ENCODE peak calls at places on chromosomes 2 and 18, in five cellular contexts. P is SK-N-SH, V is mammary epithelial cell, Q is fibroblast of lung, W is colonic mucosa. G is an unnamed sample.

GRCh38 chr2:199485732-199486335 is 28.1 kb upstream of the SATB2 start:
- DNase-seq in Q (peak), P (no peak), W (peak), V (peak), G (peak)

GRCh38 chr2:20590704-20591515 is 60.0 kb downstream of the HS1BP3 start:
- DNase-seq in P (peak), Q (peak), V (no peak), W (no peak), G (no peak)

GRCh38 chr2:157792345-157793052 is 83.6 kb downstream of the ACVR1 start:
- DNase-seq in P (no peak), W (no peak), Q (peak), V (no peak), G (peak)

GRCh38 chr2:189526936-189527654 is 53.5 kb downstream of the SLC40A1 start:
- DNase-seq in Q (no peak), W (no peak), V (no peak), P (no peak), G (no peak)

GRCh38 chr2:150977296-150977695 is 284.4 kb downstream of the RBM43 start:
- DNase-seq in Q (no peak), W (no peak), V (no peak), P (no peak), G (no peak)

GRCh38 chr2:128427356-128427755 is 108.7 kb upstream of the HS6ST1 start:
- DNase-seq in Q (no peak), V (no peak), W (no peak), P (no peak), G (no peak)

GRCh38 chr2:68912732-68913131 is 40.0 kb downstream of the GKN2 start:
- DNase-seq in W (no peak), V (no peak), Q (no peak), P (no peak), G (no peak)

GRCh38 chr2:204664708-204665121 is 119.4 kb downstream of the PARD3B start:
- DNase-seq in Q (peak), P (no peak), V (peak), W (no peak), G (peak)

GRCh38 chr2:1886405-1886992 is 142.2 kb upstream of the PXDN start:
- DNase-seq in Q (peak), V (peak), P (peak), W (peak), G (peak)

GRCh38 chr2:159076233-159076632 is 107.8 kb downstream of the TANC1 start:
- DNase-seq in W (no peak), Q (peak), V (no peak), P (no peak), G (peak)

GRCh38 chr18:46134920-46135675 is 30.9 kb downstream of the HAUS1 start:
- DNase-seq in V (no peak), P (no peak), Q (no peak), W (no peak), G (no peak)

GRCh38 chr2:220104871-220105351 is 477.5 kb downstream of the SLC4A3 start:
- DNase-seq in V (peak), Q (peak), P (peak), W (no peak), G (peak)

GRCh38 chr2:70712916-70713315 is 55.1 kb downstream of the ADD2 start:
- DNase-seq in V (no peak), W (no peak), P (no peak), Q (no peak), G (no peak)

GRCh38 chr2:46462936-46463335 is 16.4 kb upstream of the TMEM247 start:
- DNase-seq in P (no peak), W (no peak), Q (peak), V (no peak), G (peak)

GRCh38 chr2:168397629-168398028 is 58.4 kb upstream of the CERS6 start:
- DNase-seq in Q (no peak), V (peak), P (no peak), W (no peak), G (no peak)

GRCh38 chr2:213232649-213233437 is 51.4 kb upstream of the SPAG16 start:
- DNase-seq in V (no peak), P (no peak), Q (no peak), W (no peak), G (peak)

DNA sequence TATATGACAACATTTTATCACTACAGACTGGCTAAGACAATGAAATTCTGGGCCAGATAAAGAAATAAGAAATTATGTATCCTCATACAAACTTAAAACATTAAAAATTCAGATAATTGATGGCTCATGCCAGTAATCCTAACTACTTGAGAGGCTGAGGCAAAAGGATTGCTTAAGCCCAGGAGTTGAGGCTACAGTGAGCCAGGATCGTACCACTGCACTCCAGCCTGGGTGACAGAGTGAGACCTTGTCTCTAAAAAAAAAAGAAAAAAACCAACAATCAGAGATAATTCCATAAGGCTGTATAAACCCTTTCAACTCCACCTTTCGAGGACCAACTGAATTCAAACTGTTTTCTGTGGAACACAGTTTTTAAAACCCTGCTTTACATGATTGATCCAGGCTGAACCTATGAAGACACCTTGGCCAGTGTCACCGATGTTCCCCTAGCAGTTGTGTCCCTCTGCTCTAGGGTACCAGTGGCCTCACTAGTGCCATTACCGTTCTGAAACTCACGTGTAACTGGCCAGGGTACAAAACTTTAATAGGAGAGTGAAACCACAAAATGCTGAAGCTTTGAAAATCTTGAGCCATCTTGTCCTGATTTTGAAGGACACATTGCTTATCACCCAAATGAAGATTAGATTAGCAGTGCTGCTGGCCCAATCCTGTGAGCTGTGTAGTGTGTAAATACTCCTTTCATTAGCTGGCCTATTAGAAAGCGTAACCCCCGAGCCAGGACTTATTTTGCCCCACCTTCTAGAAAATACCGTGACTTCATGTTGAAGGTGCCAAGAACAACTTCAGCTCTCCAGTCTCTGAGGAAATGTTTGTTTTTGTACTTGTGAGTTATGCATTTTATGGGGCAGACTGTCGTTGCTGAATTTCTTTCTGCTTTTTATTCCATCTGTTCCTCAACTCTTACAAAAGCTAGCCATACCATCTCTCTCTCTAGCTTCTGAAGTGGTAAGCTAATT is 148.0 kb upstream of the MAP3K20 start:
- DNase-seq in Q (peak), V (no peak), P (no peak), W (no peak), G (peak)
- H3K9ac ChIP-seq in Q (no peak), V (no peak), P (no peak), W (no peak), G (no peak)

DNA sequence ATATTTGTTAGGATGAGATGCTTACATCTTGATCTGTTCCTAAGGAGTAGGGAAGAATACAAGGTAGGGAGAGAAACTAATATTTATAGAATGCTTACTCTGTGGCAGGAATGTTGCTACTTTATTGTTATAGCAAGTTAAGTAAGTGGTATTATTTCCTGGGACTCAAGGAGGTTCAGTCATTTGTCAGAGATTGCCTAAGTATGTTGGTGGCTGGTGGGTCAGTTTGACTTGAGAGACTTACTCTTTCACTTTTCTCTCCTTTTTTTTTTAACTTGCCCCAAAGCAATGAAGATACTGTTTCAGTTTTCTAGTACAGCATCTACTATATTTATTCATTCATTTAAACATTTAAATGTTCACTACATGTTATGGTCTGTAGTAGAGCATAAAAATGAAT is 209.2 kb upstream of the STON1 start:
- DNase-seq in P (no peak), V (peak), Q (no peak), W (no peak), G (peak)
- H3K4me3 ChIP-seq in P (no peak), V (no peak), Q (no peak), W (no peak), G (no peak)

DNA sequence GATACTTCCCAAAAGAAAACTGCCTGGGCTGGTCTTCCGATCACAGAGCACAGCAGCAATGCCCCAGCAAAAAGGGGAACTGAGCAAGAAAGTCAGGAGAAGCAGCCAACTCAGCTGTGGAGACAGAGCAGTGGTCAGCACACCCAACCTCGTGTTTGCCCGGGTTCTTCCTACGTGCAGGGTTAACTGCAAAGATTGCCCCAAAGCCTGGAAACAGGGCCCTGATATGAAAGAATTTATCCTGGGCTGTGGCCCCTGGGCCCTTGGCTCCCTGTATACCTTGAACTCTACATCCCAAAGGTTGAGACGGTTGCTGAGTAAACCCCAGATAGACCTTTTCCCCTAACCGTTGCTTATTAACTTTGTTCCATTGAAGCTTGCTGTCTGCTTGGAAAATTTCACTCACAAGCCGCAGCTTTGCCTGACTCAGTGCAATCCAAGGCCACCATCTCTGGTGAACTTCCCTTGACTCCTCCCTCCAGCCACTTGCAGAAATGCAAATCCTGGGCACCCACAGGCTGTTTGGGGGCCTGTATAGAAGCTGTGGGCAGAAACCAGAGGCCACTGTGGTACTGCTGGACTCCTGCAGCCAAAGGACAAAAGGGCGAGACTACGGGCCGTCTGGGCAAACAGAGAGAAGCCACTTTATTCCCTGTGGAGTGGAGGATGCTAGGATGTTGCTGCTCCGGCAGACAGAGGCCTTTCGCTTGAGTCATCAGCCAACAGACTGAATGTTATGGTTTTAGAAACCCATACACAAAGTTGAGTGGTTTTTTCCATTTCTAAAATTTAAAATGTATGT is 18.2 kb downstream of the NRP2 start:
- DNase-seq in P (no peak), Q (peak), V (peak), W (no peak), G (peak)
- H3K9ac ChIP-seq in P (peak), Q (no peak), V (no peak), W (no peak), G (peak)

GRCh38 chr18:23981369-23981768 is 33.2 kb upstream of the TTC39C start:
- DNase-seq in V (no peak), P (no peak), Q (no peak), W (no peak), G (no peak)
- H3K4me3 ChIP-seq in V (no peak), P (no peak), Q (no peak), W (no peak), G (peak)

GRCh38 chr18:65725421-65726050 is 25.3 kb upstream of the CDH7 start:
- DNase-seq in Q (no peak), W (peak), V (no peak), P (peak), G (no peak)
- H3K9ac ChIP-seq in Q (no peak), W (no peak), V (no peak), P (no peak), G (no peak)

GRCh38 chr2:39737661-39738060 is 41.4 kb downstream of the THUMPD2 start:
- DNase-seq in P (no peak), W (no peak), V (peak), Q (peak), G (peak)
- H3K4me3 ChIP-seq in P (peak), W (no peak), V (no peak), Q (peak), G (no peak)

DNA sequence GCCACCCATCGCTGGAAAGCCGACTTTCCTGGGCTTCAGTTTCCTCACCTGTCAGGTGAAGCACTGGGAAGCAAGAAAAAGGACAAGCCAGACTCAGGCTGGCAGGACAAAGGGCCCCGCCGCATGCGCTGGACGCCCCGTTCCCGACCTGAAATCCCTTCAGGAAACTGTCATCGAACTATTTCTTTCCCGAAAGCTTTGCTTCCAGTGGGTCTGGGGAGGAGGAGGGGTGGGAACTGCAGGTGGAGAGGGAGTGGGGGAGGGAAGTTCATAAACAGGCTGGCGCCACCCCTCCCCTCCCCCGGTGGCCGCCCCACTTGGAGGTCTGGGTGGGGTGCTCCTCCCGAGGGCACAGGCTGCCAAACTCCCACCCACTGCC is 102.2 kb downstream of the FOXI3 start:
- DNase-seq in P (peak), V (no peak), W (no peak), Q (no peak), G (no peak)
- H3K9ac ChIP-seq in P (no peak), V (no peak), W (no peak), Q (no peak), G (no peak)

DNA sequence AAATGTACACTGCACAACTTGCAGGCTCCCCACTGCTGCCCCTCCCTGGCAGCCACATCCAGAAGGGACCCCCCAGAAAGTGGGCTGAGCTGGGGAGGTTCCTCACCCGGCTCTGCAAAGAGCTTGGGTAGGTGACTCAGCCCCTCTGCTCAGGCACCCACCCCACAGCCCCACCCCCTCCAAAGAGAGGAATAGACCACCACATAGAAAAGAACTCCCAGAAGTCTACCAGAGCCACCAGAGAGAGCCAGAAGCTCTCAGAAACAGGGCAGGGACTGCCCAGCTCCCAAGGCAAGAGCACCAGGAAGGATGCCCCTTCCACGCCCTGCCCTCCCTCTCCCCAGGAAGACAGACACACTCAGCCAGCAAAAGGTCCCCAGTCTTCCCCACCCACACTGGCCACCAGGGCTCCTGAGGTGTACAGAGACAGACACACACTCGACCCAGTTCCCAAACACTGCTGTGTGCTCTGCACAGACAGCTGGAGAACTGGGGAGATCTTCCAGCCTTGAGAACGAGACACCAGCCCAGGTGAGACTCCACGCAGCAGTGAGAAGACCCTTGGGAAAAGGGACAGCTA is 28.2 kb downstream of the BIN1 start:
- DNase-seq in W (no peak), Q (no peak), P (no peak), V (no peak), G (no peak)
- H3K4me3 ChIP-seq in W (no peak), Q (no peak), P (no peak), V (no peak), G (no peak)

G was measured in adipocyte.